ENCODE peak calls at places on chromosomes 4 and X, in ten cellular contexts. Z, L, Q, B, O, A, J, E, Y and S are unnamed samples.

GRCh38 chr4:104491396-104491821 is 3.3 kb downstream of the CXXC4 start:
- DNase-seq in Z (no peak), L (no peak), Q (peak), B (peak), O (peak), A (no peak), J (peak), E (no peak), Y (no peak), S (peak)

GRCh38 chr4:113113151-113113550 is 63.7 kb downstream of the ANK2 start:
- DNase-seq in Z (no peak), L (no peak), Q (no peak), B (no peak), O (no peak), A (no peak), J (no peak), E (no peak), Y (no peak), S (no peak)

GRCh38 chr4:22573198-22573597 is 57.3 kb upstream of the ADGRA3 start:
- DNase-seq in Z (peak), L (no peak), Q (peak), B (peak), O (peak), A (no peak), J (no peak), E (no peak), Y (no peak), S (no peak)

GRCh38 chrX:152405561-152405960 is 45.6 kb downstream of the GABRA3 start:
- DNase-seq in Z (no peak), L (no peak), Q (no peak), B (no peak), O (no peak), A (no peak), J (no peak), E (no peak), Y (no peak), S (no peak)

GRCh38 chr4:185958094-185958493 is 110.9 kb upstream of the TLR3 start:
- DNase-seq in Z (no peak), L (no peak), Q (no peak), B (no peak), O (no peak), A (no peak), J (no peak), E (no peak), Y (no peak), S (no peak)

GRCh38 chrX:8083276-8083675 is 87.8 kb downstream of the VCX2 start:
- DNase-seq in Z (no peak), L (no peak), Q (no peak), B (no peak), O (no peak), A (no peak), J (no peak), E (no peak), Y (no peak), S (no peak)

GRCh38 chrX:154138857-154139256 is 5.2 kb upstream of the OPN1LW start:
- DNase-seq in Z (no peak), L (no peak), Q (no peak), B (no peak), O (no peak), A (no peak), J (no peak), E (no peak), Y (no peak), S (peak)

GRCh38 chr4:177235026-177235425 is 74.6 kb upstream of the NEIL3 start:
- DNase-seq in Z (no peak), L (no peak), Q (no peak), B (no peak), O (no peak), A (no peak), J (no peak), E (no peak), Y (no peak), S (no peak)

GRCh38 chr4:124931050-124931449 is 218.5 kb upstream of the ANKRD50 start:
- DNase-seq in Z (no peak), L (no peak), Q (no peak), B (no peak), O (no peak), A (no peak), J (no peak), E (no peak), Y (no peak), S (no peak)

GRCh38 chr4:65063601-65064000 is 606.7 kb downstream of the EPHA5 start:
- DNase-seq in Z (no peak), L (no peak), Q (no peak), B (no peak), O (no peak), A (no peak), J (no peak), E (no peak), Y (no peak), S (no peak)

GRCh38 chr4:102301167-102301566 is 44.1 kb downstream of the SLC39A8 start:
- DNase-seq in Z (no peak), L (no peak), Q (no peak), B (no peak), O (no peak), A (no peak), J (no peak), E (no peak), Y (no peak), S (no peak)

GRCh38 chr4:122150896-122151295 is 1.2 kb upstream of the BLTP1 start:
- DNase-seq in Z (no peak), L (no peak), Q (no peak), B (no peak), O (no peak), A (no peak), J (no peak), E (no peak), Y (no peak), S (no peak)

GRCh38 chr4:16843831-16844508 is 54.5 kb downstream of the LDB2 start:
- DNase-seq in Z (no peak), L (no peak), Q (no peak), B (no peak), O (no peak), A (no peak), J (no peak), E (peak), Y (no peak), S (no peak)

GRCh38 chr4:104591505-104591904 is 96.8 kb upstream of the CXXC4 start:
- DNase-seq in Z (no peak), L (no peak), Q (peak), B (peak), O (no peak), A (no peak), J (no peak), E (no peak), Y (no peak), S (no peak)

GRCh38 chr4:675980-676870 is 1.9 kb downstream of the MYL5 start:
- DNase-seq in Z (no peak), L (no peak), Q (no peak), B (peak), O (no peak), A (no peak), J (no peak), E (no peak), Y (no peak), S (peak)

GRCh38 chrX:74179936-74180454 is 124.0 kb upstream of the ZCCHC13 start:
- DNase-seq in Z (no peak), L (no peak), Q (no peak), B (no peak), O (no peak), A (no peak), J (no peak), E (no peak), Y (no peak), S (no peak)

GRCh38 chr4:76233967-76234678 is 17.4 kb upstream of the FAM47E start:
- DNase-seq in Z (no peak), L (no peak), Q (no peak), B (peak), O (no peak), A (no peak), J (peak), E (no peak), Y (peak), S (no peak)

GRCh38 chr4:2794707-2795557 is 2.0 kb downstream of the SH3BP2 start:
- DNase-seq in Z (no peak), L (peak), Q (peak), B (peak), O (peak), A (no peak), J (no peak), E (peak), Y (no peak), S (peak)

GRCh38 chr4:154036856-154037255 is 248.0 kb upstream of the SFRP2 start:
- DNase-seq in Z (no peak), L (no peak), Q (no peak), B (no peak), O (no peak), A (peak), J (no peak), E (no peak), Y (no peak), S (no peak)

GRCh38 chr4:2768124-2768523 is 12.0 kb upstream of the TNIP2 start:
- DNase-seq in Z (no peak), L (no peak), Q (peak), B (peak), O (no peak), A (no peak), J (no peak), E (no peak), Y (no peak), S (no peak)

GRCh38 chr4:183504930-183505555 is at the start of gene ING2:
- DNase-seq in Z (peak), L (peak), Q (no peak), B (no peak), O (no peak), A (peak), J (peak), E (peak), Y (peak), S (no peak)

GRCh38 chr4:66564901-66565648 is 894.8 kb upstream of the EPHA5 start:
- DNase-seq in Z (no peak), L (no peak), Q (no peak), B (no peak), O (no peak), A (no peak), J (no peak), E (no peak), Y (no peak), S (no peak)

GRCh38 chrX:132023117-132023895 is at the start of gene STK26:
- DNase-seq in Z (peak), L (peak), Q (peak), B (peak), O (peak), A (no peak), J (peak), E (peak), Y (peak), S (peak)

GRCh38 chrX:41472231-41472815 is 25.2 kb downstream of the NYX start:
- DNase-seq in Z (no peak), L (no peak), Q (no peak), B (no peak), O (no peak), A (no peak), J (no peak), E (no peak), Y (peak), S (no peak)

GRCh38 chrX:70852294-70852693 is 56.2 kb downstream of the TEX11 start:
- DNase-seq in Z (no peak), L (no peak), Q (no peak), B (no peak), O (no peak), A (no peak), J (no peak), E (no peak), Y (no peak), S (no peak)

DNA sequence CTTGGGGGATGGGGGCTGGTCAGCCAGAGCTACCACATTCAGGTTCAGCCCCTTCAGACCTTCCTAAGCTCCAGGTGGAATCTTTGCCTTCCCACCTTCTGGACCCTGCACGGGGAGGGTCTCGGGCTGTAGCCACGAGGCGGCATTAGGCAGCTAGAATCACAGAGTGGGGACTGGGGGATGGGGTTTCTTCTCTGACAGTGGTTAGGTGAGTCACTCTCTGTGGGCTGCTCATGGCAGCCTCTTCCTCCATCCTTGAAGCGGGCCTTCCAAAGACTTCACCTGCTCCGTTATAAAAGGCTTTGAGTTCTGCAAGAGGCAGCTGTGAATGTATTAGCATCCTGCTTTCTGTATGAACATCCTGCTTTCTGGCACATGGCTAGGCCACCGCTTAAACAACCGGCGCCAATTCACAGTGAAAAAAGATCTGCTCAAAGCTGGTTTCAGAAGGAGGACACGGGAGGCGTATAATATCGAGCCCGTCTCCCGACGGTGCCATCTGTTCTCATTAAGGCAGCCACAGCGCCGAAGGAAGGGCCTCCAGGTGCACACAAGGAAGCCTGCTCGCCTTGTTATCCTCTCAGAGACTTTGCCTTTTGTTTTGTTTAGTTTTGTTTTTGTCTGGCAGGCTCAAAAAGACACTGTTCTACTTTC is 74.3 kb upstream of the IGFBP7 start:
- DNase-seq in Z (no peak), L (no peak), Q (no peak), B (no peak), O (no peak), A (no peak), J (no peak), E (no peak), Y (no peak), S (no peak)
- TF ChIP-seq POLR2AphosphoS5 in Z (no peak), L (no peak), Q (no peak), B (no peak), O (no peak), A (no peak), J (no peak), E (no peak), Y (no peak), S (no peak)

DNA sequence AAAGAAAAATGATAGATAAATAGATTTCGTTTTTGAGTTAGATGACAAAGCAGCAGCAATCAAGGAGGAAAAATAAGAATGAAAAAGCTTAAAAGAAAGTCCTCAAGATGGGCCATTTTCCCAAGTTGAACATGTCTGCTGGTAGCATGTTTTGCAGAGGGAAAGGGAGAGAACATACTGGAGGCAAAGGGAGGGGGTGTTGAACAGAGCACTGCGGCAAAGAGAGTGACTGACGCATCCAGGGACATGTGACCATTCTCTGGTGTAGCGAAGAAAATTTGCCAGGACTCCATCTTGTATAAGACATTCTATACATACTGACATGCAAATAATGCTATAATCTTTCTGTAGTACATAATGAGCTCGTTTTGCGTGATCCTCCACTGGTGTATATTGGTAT is 1.2 kb downstream of the LINC00632 start:
- DNase-seq in Z (no peak), L (no peak), Q (no peak), B (no peak), O (no peak), A (no peak), J (no peak), E (no peak), Y (no peak), S (no peak)
- H3K4me3 ChIP-seq in Z (no peak), L (no peak), Q (peak), B (no peak), O (no peak), A (no peak), J (no peak), E (no peak), Y (no peak), S (no peak)

GRCh38 chr4:146521543-146522097 is at the start of gene SLC10A7:
- DNase-seq in Z (peak), L (peak), Q (peak), B (peak), O (peak), A (no peak), J (peak), E (peak), Y (peak), S (peak)
- TF ChIP-seq POLR2A in Z (no peak), L (no peak), Q (no peak), B (no peak), O (no peak), A (no peak), J (peak), E (no peak), Y (peak), S (no peak)

GRCh38 chr4:38867478-38868054 is at the start of gene FAM114A1:
- DNase-seq in Z (peak), L (peak), Q (peak), B (peak), O (peak), A (no peak), J (peak), E (peak), Y (no peak), S (peak)
- TF ChIP-seq POLR2AphosphoS5 in Z (no peak), L (no peak), Q (peak), B (peak), O (peak), A (peak), J (peak), E (peak), Y (peak), S (peak)

DNA sequence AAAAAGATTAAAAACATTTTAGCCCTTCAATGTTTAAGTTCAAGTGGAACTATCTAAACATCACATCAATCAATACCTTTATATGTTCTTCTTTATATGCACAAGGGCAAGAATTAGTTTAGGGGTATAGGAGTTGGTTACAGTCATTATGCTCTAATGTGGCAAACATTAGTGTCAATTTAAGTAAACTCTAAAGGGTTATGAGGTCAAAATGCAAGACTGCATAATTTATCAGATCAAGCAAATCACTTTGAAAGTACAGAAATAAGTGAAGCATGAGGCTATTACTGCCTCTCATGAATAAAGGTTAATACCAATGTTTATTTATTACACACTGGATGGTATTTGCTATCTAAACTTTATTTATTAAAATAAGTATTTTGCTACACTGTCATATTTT is 59.7 kb downstream of the MAB21L2 start:
- DNase-seq in Z (no peak), L (no peak), Q (no peak), B (no peak), O (no peak), A (no peak), J (no peak), E (no peak), Y (no peak), S (no peak)
- H3K4me3 ChIP-seq in Z (no peak), L (no peak), Q (no peak), B (no peak), O (no peak), A (no peak), J (no peak), E (no peak), Y (no peak), S (no peak)